ENCODE peak calls at places on chromosome 9, in five cellular contexts. O is choroid plexus epithelial cell; P is epithelial cell of proximal tubule; I is ELF-1; T is central memory CD8-positive, alpha-beta T cell. A is an unnamed sample.

GRCh38 chr9:33453286-33453882 is 6.0 kb upstream of the AQP3 start:
- DNase-seq in O (no peak), P (no peak), I (no peak), T (no peak), A (no peak)

GRCh38 chr9:23842531-23843129 is 16.6 kb upstream of the ELAVL2 start:
- DNase-seq in O (no peak), P (no peak), I (no peak), T (no peak), A (no peak)

GRCh38 chr9:131833083-131833482 is 93.2 kb upstream of the RAPGEF1 start:
- DNase-seq in O (no peak), P (no peak), I (no peak), T (no peak), A (no peak)

GRCh38 chr9:93260290-93261066 is 76.5 kb downstream of the WNK2 start:
- DNase-seq in O (no peak), P (no peak), I (no peak), T (no peak), A (no peak)

GRCh38 chr9:107586493-107586892 is 96.9 kb upstream of the KLF4 start:
- DNase-seq in O (no peak), P (no peak), I (no peak), T (no peak), A (no peak)

GRCh38 chr9:123049589-123050222 is 16.2 kb downstream of the GPR21 start:
- DNase-seq in O (peak; percentile 49), P (no peak), I (no peak), T (no peak), A (no peak)

GRCh38 chr9:7756088-7756487 is 43.5 kb downstream of the DMAC1 start:
- DNase-seq in O (peak; percentile 1), P (no peak), I (no peak), T (no peak), A (no peak)

GRCh38 chr9:127396808-127397721 is at the start of gene SLC2A8:
- DNase-seq in O (peak; percentile 100), P (peak; percentile 94), I (peak; percentile 100), T (peak; percentile 96), A (peak; percentile 98)

GRCh38 chr9:133246507-133247390 is 28.3 kb downstream of the ABO start:
- DNase-seq in O (no peak), P (no peak), I (no peak), T (no peak), A (no peak)

GRCh38 chr9:91361294-91362201 is at the start of gene AUH:
- DNase-seq in O (peak; percentile 70), P (no peak), I (peak; percentile 81), T (peak; percentile 74), A (peak; percentile 18)

GRCh38 chr9:13445123-13445522 is 165.6 kb upstream of the MPDZ start:
- DNase-seq in O (no peak), P (no peak), I (no peak), T (no peak), A (no peak)

GRCh38 chr9:6827370-6827949 is 69.7 kb downstream of the KDM4C start:
- DNase-seq in O (peak; percentile 71), P (no peak), I (peak; percentile 54), T (no peak), A (no peak)

GRCh38 chr9:123656565-123656964 is 273.4 kb downstream of the DENND1A start:
- DNase-seq in O (no peak), P (peak; percentile 16), I (no peak), T (no peak), A (no peak)

GRCh38 chr9:31210982-31211570 is 1173.4 kb upstream of the ACO1 start:
- DNase-seq in O (peak; percentile 52), P (no peak), I (peak; percentile 15), T (no peak), A (no peak)

GRCh38 chr9:30774326-30774725 is 1610.1 kb upstream of the ACO1 start:
- DNase-seq in O (peak; percentile 15), P (no peak), I (peak; percentile 90), T (no peak), A (no peak)

GRCh38 chr9:127635198-127635735 is 23.2 kb downstream of the STXBP1 start:
- DNase-seq in O (peak; percentile 34), P (no peak), I (no peak), T (no peak), A (no peak)

GRCh38 chr9:94586814-94587213 is 6.8 kb downstream of the FBP2 start:
- DNase-seq in O (peak; percentile 39), P (no peak), I (no peak), T (no peak), A (no peak)

GRCh38 chr9:98873535-98874432 is 66.3 kb downstream of the GALNT12 start:
- DNase-seq in O (peak; percentile 40), P (no peak), I (no peak), T (no peak), A (no peak)

GRCh38 chr9:122819791-122820489 is 8.4 kb downstream of the PDCL start:
- DNase-seq in O (peak; percentile 63), P (no peak), I (no peak), T (no peak), A (no peak)

GRCh38 chr9:9914174-9914573 is 698.6 kb downstream of the PTPRD start:
- DNase-seq in O (no peak), P (no peak), I (peak; percentile 48), T (no peak), A (no peak)

GRCh38 chr9:113220467-113221002 is 542 bp downstream of the FKBP15 start:
- DNase-seq in O (peak; percentile 25), P (no peak), I (no peak), T (no peak), A (no peak)